ENCODE peak calls at places on chromosomes 11 and 22, in eight cellular contexts. F is fibroblast of lung; R is psoas muscle; N is CD8-positive, alpha-beta T cell; Y is sigmoid colon; B is brain microvascular endothelial cell; G is left ventricle myocardium inferior; W is K562. X is an unnamed sample. For H3K36me3, the result is how much of the 10 kb centered on the place peaks cover.

GRCh38 chr22:20583471-20583922 is 76.1 kb downstream of the MED15 start:
- DNase-seq in F (no peak), R (no peak), N (no peak), Y (no peak), B (no peak), G (peak), W (peak), X (peak)

GRCh38 chr11:72741849-72742521 is 10.2 kb downstream of the ARAP1 start:
- DNase-seq in F (no peak), R (peak), N (no peak), Y (no peak), B (no peak), G (no peak), W (peak), X (no peak)

GRCh38 chr11:9569588-9570164 is 3.8 kb upstream of the WEE1 start:
- DNase-seq in F (no peak), R (no peak), N (no peak), Y (no peak), B (no peak), G (no peak), W (no peak), X (no peak)

GRCh38 chr11:100776212-100776896 is 89.3 kb downstream of the ARHGAP42 start:
- DNase-seq in F (peak), R (no peak), N (no peak), Y (no peak), B (peak), G (no peak), W (no peak), X (no peak)

GRCh38 chr11:50032574-50032973 is at the start of gene OR4C45:
- DNase-seq in F (no peak), R (no peak), N (no peak), Y (no peak), B (no peak), G (no peak), W (no peak), X (no peak)

GRCh38 chr11:63573881-63574855 is 11.0 kb upstream of the PLAAT2 start:
- DNase-seq in F (peak), R (peak), N (peak), Y (peak), B (peak), G (peak), W (peak), X (no peak)

GRCh38 chr11:128467610-128468041 is 119.7 kb downstream of the ETS1 start:
- DNase-seq in F (peak), R (peak), N (no peak), Y (peak), B (peak), G (no peak), W (no peak), X (no peak)

GRCh38 chr22:31857247-31857646 is 87.1 kb upstream of the YWHAH start:
- DNase-seq in F (no peak), R (no peak), N (no peak), Y (no peak), B (no peak), G (no peak), W (peak), X (no peak)

GRCh38 chr11:10026514-10026913 is 267.5 kb downstream of the SBF2 start:
- DNase-seq in F (peak), R (no peak), N (no peak), Y (no peak), B (peak), G (no peak), W (no peak), X (no peak)

GRCh38 chr11:19216709-19217374 is 15.1 kb upstream of the CSRP3 start:
- DNase-seq in F (no peak), R (no peak), N (no peak), Y (no peak), B (no peak), G (no peak), W (no peak), X (no peak)

GRCh38 chr22:50208430-50208938 is 7.7 kb downstream of the SELENOO start:
- DNase-seq in F (no peak), R (no peak), N (no peak), Y (no peak), B (no peak), G (no peak), W (no peak), X (no peak)

GRCh38 chr11:117202386-117203068 is 3.4 kb downstream of the TAGLN start:
- DNase-seq in F (peak), R (no peak), N (no peak), Y (no peak), B (no peak), G (no peak), W (no peak), X (no peak)

GRCh38 chr11:117204283-117205080 is 5.3 kb downstream of the TAGLN start:
- DNase-seq in F (no peak), R (no peak), N (no peak), Y (no peak), B (no peak), G (no peak), W (no peak), X (no peak)

GRCh38 chr11:117201906-117202305 is 2.7 kb downstream of the TAGLN start:
- DNase-seq in F (no peak), R (no peak), N (no peak), Y (no peak), B (no peak), G (no peak), W (no peak), X (no peak)

GRCh38 chr11:117201516-117201866 is 2.3 kb downstream of the TAGLN start:
- DNase-seq in F (no peak), R (no peak), N (no peak), Y (no peak), B (no peak), G (no peak), W (no peak), X (no peak)

DNA sequence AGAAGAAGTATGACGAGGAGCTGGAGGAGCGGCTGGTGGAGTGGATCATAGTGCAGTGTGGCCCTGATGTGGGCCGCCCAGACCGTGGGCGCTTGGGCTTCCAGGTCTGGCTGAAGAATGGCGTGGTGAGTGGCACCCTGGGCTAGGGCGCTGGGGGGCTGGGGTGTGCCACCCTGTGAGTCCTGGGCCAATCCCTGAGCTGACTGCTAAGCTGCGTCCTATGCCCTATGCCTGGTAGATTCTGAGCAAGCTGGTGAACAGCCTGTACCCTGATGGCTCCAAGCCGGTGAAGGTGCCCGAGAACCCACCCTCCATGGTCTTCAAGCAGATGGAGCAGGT is 3.9 kb downstream of the TAGLN start:
- DNase-seq in F (no peak), R (no peak), N (no peak), Y (no peak), B (no peak), G (no peak), W (no peak), X (no peak)
- H3K4me3 ChIP-seq in F (no peak), R (peak), N (no peak), Y (peak), B (no peak), G (peak), W (no peak), X (no peak)

GRCh38 chr11:70324354-70325115 is 54.0 kb downstream of the PPFIA1 start:
- DNase-seq in F (no peak), R (no peak), N (no peak), Y (no peak), B (peak), G (no peak), W (no peak), X (no peak)

GRCh38 chr11:70328556-70328955 is 58.1 kb downstream of the PPFIA1 start:
- DNase-seq in F (no peak), R (no peak), N (no peak), Y (no peak), B (no peak), G (no peak), W (no peak), X (no peak)

GRCh38 chr11:70327717-70328116 is 57.2 kb downstream of the PPFIA1 start:
- DNase-seq in F (no peak), R (no peak), N (no peak), Y (no peak), B (no peak), G (no peak), W (no peak), X (no peak)

GRCh38 chr11:70326843-70327242 is 56.4 kb downstream of the PPFIA1 start:
- DNase-seq in F (no peak), R (no peak), N (no peak), Y (no peak), B (no peak), G (no peak), W (no peak), X (no peak)

GRCh38 chr11:70326365-70326803 is 55.9 kb downstream of the PPFIA1 start:
- DNase-seq in F (peak), R (no peak), N (no peak), Y (peak), B (no peak), G (no peak), W (no peak), X (no peak)
- H3K36me3 ChIP-seq in F (under half), R (under half), N (under half), Y (half or more), B (under half), G (half or more), W (half or more), X (half or more)

GRCh38 chr22:36204641-36205032 is 3.0 kb upstream of the APOL4 start:
- DNase-seq in F (no peak), R (no peak), N (no peak), Y (no peak), B (no peak), G (no peak), W (no peak), X (no peak)

GRCh38 chr22:36204001-36204640 is 2.5 kb upstream of the APOL4 start:
- DNase-seq in F (no peak), R (no peak), N (no peak), Y (no peak), B (no peak), G (no peak), W (no peak), X (no peak)

GRCh38 chr22:36198936-36199616 is 2.5 kb downstream of the APOL4 start:
- DNase-seq in F (no peak), R (no peak), N (no peak), Y (no peak), B (no peak), G (no peak), W (no peak), X (no peak)

GRCh38 chr22:36198482-36198881 is 3.1 kb downstream of the APOL4 start:
- DNase-seq in F (no peak), R (no peak), N (no peak), Y (no peak), B (no peak), G (no peak), W (no peak), X (no peak)

GRCh38 chr22:36201630-36202312 is at the start of gene APOL4:
- DNase-seq in F (peak), R (peak), N (no peak), Y (peak), B (no peak), G (peak), W (peak), X (no peak)
- H3K27ac ChIP-seq in F (no peak), R (peak), N (no peak), Y (peak), B (no peak), G (peak), W (peak), X (no peak)

GRCh38 chr11:96338910-96339703 is 3.9 kb downstream of the MAML2 start:
- DNase-seq in F (peak), R (peak), N (no peak), Y (peak), B (peak), G (peak), W (no peak), X (no peak)
- H3K4me3 ChIP-seq in F (peak), R (peak), N (peak), Y (peak), B (peak), G (peak), W (peak), X (no peak)

DNA sequence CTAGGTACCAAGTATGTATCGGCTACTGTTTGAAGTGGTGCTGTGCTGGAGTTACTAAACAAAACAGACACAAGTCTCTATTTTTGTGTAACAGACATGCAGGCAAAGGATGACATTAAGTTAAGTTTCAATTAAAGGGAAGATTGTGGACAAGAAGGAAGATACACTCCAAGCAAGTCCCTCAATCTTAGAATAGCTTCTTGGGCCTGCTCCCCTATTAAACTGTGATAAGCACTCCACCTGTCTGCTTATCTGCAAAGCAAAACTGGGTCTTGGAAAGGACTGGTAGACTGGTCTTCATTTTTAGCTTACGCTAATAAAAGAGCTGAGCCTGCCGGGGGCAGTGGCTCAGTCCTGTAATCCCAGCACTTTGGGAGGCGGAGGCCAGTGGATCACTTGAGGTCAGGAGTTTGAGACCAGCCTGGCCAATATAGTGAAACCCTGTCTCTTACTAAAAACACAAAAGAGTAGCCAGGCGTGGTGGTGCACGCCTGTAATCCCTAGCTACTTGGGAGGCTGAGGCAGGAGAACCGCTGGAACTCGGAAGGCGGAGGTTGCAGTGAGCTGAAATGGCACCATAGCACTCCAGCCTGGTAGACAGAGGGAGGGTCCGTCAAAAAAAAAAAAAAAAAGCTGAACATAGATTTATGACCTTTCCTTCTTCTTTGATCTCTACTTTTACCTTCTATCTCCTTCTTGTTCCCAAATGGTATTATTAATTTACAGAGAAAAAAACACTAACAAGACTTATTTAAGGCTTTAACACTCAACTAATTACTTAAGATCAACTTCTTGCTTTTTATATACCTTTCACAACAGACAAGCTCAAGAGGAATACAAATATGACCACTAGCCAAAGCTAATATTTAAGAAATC is 4.1 kb downstream of the DDX17 start:
- DNase-seq in F (no peak), R (no peak), N (no peak), Y (no peak), B (no peak), G (no peak), W (peak), X (no peak)
- H3K36me3 ChIP-seq in F (under half), R (under half), N (under half), Y (half or more), B (half or more), G (half or more), W (half or more), X (half or more)

DNA sequence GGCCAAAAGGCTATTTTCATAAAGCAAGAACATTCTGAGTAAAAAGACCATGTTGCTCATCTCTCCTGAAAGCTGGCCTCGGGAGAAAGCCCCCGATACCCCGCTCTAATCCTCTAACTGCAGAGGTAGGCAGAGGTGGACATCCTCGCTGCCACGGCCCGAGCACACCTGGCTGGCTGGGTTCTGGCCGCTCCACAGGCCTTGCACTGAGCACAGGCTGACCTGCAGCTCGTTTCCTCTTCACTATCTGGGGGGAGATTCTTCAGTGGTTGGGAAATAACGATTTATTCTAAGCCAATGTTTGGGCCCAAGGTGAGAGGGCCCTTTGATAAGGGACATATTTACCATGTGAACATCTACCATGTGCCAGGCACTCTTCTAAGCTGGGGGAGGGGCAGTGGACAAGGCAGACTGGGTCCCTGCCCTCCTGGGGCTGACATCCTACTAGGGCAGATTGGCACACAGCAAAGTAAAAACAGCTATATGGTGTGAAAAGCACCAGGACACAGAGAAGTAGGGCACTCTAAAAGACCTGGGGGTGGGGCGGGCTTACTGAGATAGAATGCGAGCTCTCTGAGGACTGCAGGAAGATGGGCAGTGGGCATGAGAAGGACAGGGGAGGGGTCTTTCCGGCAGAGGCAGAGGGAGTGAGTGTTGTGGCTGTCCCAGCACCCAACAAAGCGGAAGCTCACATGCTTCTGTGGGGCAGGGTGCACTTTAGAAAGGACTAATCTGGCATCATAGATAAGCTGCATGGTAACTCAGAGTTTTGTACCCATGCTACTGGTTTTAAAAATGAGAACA is 65.5 kb upstream of the ARFGAP3 start:
- DNase-seq in F (no peak), R (no peak), N (no peak), Y (no peak), B (no peak), G (no peak), W (no peak), X (no peak)
- H3K27ac ChIP-seq in F (peak), R (no peak), N (no peak), Y (peak), B (no peak), G (peak), W (no peak), X (peak)